ENCODE peak calls at places on chromosomes 13 and 19, in four cellular contexts. J, V, I and M are unnamed samples.
A peak's percentile ranks its signal among the peaks of the same experiment; 100 is the strongest.

GRCh38 chr13:114328034-114328433 is 13.7 kb downstream of the CHAMP1 start:
- DNase-seq in J (no peak), V (no peak), I (no peak), M (no peak)

GRCh38 chr19:772043-772442 is 21.1 kb downstream of the MISP start:
- DNase-seq in J (no peak), V (no peak), I (no peak), M (no peak)

GRCh38 chr13:50189450-50189849 is 174.2 kb downstream of the KCNRG start:
- DNase-seq in J (no peak), V (no peak), I (no peak), M (no peak)

GRCh38 chr13:109348514-109349340 is 437.7 kb downstream of the IRS2 start:
- DNase-seq in J (no peak), V (no peak), I (no peak), M (no peak)

GRCh38 chr13:23509781-23510543 is 60.2 kb upstream of the TNFRSF19 start:
- DNase-seq in J (no peak), V (no peak), I (peak; percentile 60), M (peak; percentile 80)

GRCh38 chr19:55467236-55468053 is 2.9 kb upstream of the C19orf85 start:
- DNase-seq in J (peak; percentile 70), V (no peak), I (no peak), M (no peak)

GRCh38 chr19:17259118-17259780 is 5.3 kb downstream of the USHBP1 start:
- DNase-seq in J (no peak), V (no peak), I (no peak), M (no peak)

GRCh38 chr19:33174186-33174585 is 19.9 kb upstream of the LRP3 start:
- DNase-seq in J (no peak), V (no peak), I (no peak), M (no peak)

GRCh38 chr19:29612801-29613595 is 6.9 kb downstream of the POP4 start:
- DNase-seq in J (no peak), V (no peak), I (no peak), M (no peak)

GRCh38 chr13:72886272-72887062 is 104.5 kb downstream of the PIBF1 start:
- DNase-seq in J (no peak), V (no peak), I (no peak), M (no peak)

GRCh38 chr13:48231080-48231479 is 1.9 kb upstream of the ITM2B start:
- DNase-seq in J (no peak), V (no peak), I (no peak), M (no peak)

GRCh38 chr13:112885782-112886268 is 83.2 kb upstream of the MCF2L start:
- DNase-seq in J (peak; percentile 95), V (no peak), I (peak; percentile 68), M (peak; percentile 55)

GRCh38 chr19:39778763-39779162 is at the start of gene LEUTX:
- DNase-seq in J (no peak), V (no peak), I (no peak), M (no peak)

DNA sequence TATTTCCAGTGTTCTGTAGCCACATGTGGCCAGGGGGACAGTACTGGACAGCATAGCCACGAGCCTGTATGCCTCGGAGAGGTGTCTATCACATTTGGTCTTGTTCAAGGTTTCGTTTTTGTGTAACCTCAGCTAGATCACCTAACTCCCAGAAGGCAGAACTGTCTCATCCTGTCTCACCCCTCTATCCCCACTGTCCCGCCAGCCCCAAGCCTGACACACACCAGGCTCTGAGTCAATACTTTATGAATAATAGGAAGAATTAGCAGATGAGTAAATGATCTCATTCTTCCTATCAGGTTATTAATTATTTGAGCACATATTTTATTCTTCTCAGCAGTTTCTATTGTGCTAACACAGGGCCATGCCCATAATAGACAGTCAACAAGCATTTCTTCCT is 132.2 kb downstream of the NUFIP1 start:
- DNase-seq in J (no peak), V (no peak), I (no peak), M (no peak)
- H3K4me3 ChIP-seq in J (no peak overlapping the region), V (no peak overlapping the region), I (no peak overlapping the region), M (no peak overlapping the region)

GRCh38 chr13:110646442-110647364 is 31.4 kb downstream of the NAXD start:
- DNase-seq in J (no peak), V (no peak), I (no peak), M (no peak)

GRCh38 chr13:110643768-110644421 is 28.6 kb downstream of the NAXD start:
- DNase-seq in J (no peak), V (no peak), I (no peak), M (no peak)

GRCh38 chr13:110643324-110643723 is 28.0 kb downstream of the NAXD start:
- DNase-seq in J (no peak), V (no peak), I (no peak), M (no peak)

GRCh38 chr13:110645750-110646149 is 30.4 kb downstream of the NAXD start:
- DNase-seq in J (no peak), V (no peak), I (no peak), M (no peak)

DNA sequence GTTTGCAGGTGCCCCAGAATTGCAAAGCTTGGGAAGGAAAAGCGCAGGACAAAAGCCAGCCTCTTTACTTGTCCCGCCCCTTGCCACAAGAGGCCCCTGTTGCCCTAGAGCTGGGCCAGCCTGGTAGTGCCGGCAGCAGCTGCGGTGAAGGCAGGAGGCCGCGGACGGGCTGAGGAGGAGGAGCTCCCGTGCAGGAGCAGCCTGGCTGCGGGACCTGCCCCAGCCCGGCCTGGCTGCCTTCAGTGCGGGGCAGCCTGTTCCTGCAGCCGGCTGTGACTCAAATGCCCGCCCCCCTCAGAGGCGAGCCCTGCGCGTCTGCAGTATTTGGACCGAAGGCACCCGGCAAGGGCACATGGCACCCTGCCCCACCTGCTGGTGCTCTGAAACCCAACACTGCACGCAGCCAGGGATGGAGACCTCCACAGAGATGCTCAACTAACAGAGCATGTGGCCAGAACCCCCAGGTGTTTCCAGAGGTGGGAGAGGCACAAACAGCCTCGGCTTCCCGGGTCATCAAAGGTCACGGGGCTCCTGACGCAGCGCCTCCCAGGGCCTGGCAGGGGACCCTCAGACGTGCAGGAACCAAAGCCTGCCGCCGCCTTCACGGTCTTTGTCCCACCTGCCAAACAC is 29.7 kb downstream of the NAXD start:
- DNase-seq in J (peak; percentile 93), V (no peak), I (peak; percentile 37), M (no peak)
- TF ChIP-seq CTCF in J (peak; percentile 72), V (no peak), I (peak; percentile 55), M (peak; percentile 43)

GRCh38 chr19:51026554-51026831 is at the start of gene KLK11:
- DNase-seq in J (no peak), V (no peak), I (no peak), M (no peak)
- H3K4me3 ChIP-seq in J (no peak within 1 kb of the TSS), V (peak within 1 kb of the TSS; percentile 42), I (no peak within 1 kb of the TSS), M (no peak within 1 kb of the TSS)

GRCh38 chr19:4063369-4064072 is 3.2 kb downstream of the ZBTB7A start:
- DNase-seq in J (peak; percentile 55), V (no peak), I (no peak), M (no peak)
- TF ChIP-seq CTCF in J (peak; percentile 11), V (no peak), I (peak; percentile 15), M (no peak)

GRCh38 chr19:46494115-46494935 is 1.3 kb downstream of the PNMA8B start:
- DNase-seq in J (peak; percentile 1), V (no peak), I (no peak), M (no peak)
- H3K4me3 ChIP-seq in J (no peak overlapping the region), V (no peak overlapping the region), I (no peak overlapping the region), M (no peak overlapping the region)

GRCh38 chr13:39602614-39603366 is at the start of gene LHFPL6:
- DNase-seq in J (peak; percentile 90), V (no peak), I (peak; percentile 41), M (peak; percentile 49)
- TF ChIP-seq CTCF in J (peak; percentile 57), V (no peak), I (peak; percentile 60), M (peak; percentile 47)

GRCh38 chr13:101453784-101454201 is 1.3 kb downstream of the ITGBL1 start:
- DNase-seq in J (no peak), V (no peak), I (no peak), M (no peak)
- H3K4me3 ChIP-seq in J (no peak overlapping the region), V (peak overlapping the region; percentile 35), I (peak overlapping the region; percentile 51), M (peak overlapping the region; percentile 33)